ENCODE peak calls at places on chromosomes 13 and 19, in nine cellular contexts. G is PC-3, P is HCT116, F is GM23248, Q is hepatocyte, S is OCI-LY7, N is SK-N-SH, O is neural progenitor cell, K is MM.1S. Y is an unnamed sample.

GRCh38 chr13:108475181-108475580 is 154.2 kb upstream of the MYO16 start:
- DNase-seq in P (no peak), S (no peak), G (no peak), O (no peak), F (no peak), N (no peak), Q (no peak), K (no peak), Y (no peak)

GRCh38 chr19:29016926-29017760 is 195.8 kb downstream of the UQCRFS1 start:
- DNase-seq in F (peak; percentile 20), N (no peak), G (no peak), Q (no peak), P (no peak), K (no peak), S (no peak), O (no peak), Y (no peak)

GRCh38 chr13:24253520-24254150 is 55.7 kb upstream of the C1QTNF9 start:
- DNase-seq in N (no peak), G (no peak), S (no peak), K (no peak), F (no peak), O (no peak), P (no peak), Q (no peak), Y (no peak)

GRCh38 chr13:95607363-95607762 is 37.1 kb downstream of the DZIP1 start:
- DNase-seq in N (no peak), K (no peak), Q (no peak), G (peak; percentile 78), F (peak; percentile 61), O (no peak), S (no peak), P (no peak), Y (no peak)

GRCh38 chr13:23323946-23324709 is 109.4 kb downstream of the SACS start:
- DNase-seq in O (peak; percentile 20), P (no peak), F (peak; percentile 51), S (no peak), Q (no peak), G (peak; percentile 38), K (no peak), N (no peak), Y (peak; percentile 30)

GRCh38 chr13:42377640-42378382 is 105.9 kb downstream of the AKAP11 start:
- DNase-seq in G (no peak), K (peak; percentile 72), O (no peak), Q (no peak), N (no peak), S (peak; percentile 73), P (no peak), F (no peak), Y (no peak)

GRCh38 chr13:28340272-28340793 is 154.6 kb downstream of the FLT1 start:
- DNase-seq in F (peak; percentile 67), N (no peak), P (no peak), O (no peak), G (peak; percentile 12), S (no peak), Q (no peak), K (no peak), Y (no peak)

GRCh38 chr19:8673281-8673891 is 25.2 kb downstream of the ACTL9 start:
- DNase-seq in K (peak; percentile 48), O (no peak), P (no peak), G (no peak), F (no peak), Q (no peak), N (no peak), S (peak; percentile 46), Y (no peak)

GRCh38 chr19:41957838-41958366 is 1.2 kb downstream of the RABAC1 start:
- DNase-seq in O (peak; percentile 92), N (peak; percentile 90), G (peak; percentile 87), P (peak; percentile 79), Q (peak; percentile 93), S (peak; percentile 80), F (peak; percentile 90), K (peak; percentile 83), Y (peak; percentile 94)

DNA sequence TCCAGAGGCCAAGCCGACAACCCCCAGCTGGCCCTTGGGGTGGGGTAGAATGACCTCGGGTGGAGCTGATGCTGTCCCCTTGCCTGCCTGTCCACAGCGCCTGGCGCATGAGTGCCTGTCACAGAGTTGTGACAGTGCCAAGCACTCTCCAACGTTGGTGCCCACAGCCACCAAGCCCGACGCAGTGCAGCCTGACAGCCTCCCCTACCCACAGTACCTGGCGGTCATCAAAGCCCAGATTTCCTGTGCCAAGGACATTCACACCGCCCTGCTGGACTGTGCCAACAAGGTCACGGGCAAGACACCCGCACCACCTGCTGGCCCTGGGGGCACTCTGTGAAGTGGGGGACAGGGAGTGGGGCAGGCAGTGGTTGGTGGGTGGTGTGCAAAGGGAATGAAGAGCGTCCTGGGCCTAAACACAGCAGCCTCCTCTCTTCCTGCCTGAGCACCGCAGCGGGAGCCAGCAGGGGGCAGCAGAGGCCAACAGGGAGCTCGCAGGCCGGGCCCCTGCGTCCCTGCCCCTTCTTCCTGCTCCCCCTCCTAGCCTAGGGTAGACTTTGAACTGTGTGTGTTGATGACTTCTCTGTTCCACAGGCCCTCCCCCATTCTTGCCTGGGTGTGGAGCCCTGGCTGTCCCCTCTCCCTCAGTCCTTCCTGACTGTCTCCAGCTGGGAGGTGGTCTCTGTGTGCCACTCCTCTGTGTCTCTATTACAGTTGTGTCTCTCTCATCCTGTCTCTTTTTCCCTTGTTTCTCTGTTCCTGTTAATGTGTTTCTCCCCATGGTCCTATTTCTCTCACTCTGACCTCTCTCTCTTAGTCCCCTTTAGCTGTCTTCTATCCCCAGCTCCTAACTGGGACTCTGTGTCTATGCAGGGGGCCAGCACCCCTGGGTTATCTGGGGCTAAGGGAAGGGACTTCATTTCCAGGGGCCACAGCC is 6.5 kb downstream of the MED29 start:
- DNase-seq in P (peak; percentile 72), O (peak; percentile 89), S (peak; percentile 89), F (peak; percentile 91), Q (peak; percentile 95), N (peak; percentile 92), G (peak; percentile 78), K (peak; percentile 82), Y (peak; percentile 93)
- TF ChIP-seq EZH2phosphoT487 in P (no peak), O (no peak), S (no peak), F (no peak), Q (no peak), N (no peak), G (no peak), K (no peak), Y (no peak)

DNA sequence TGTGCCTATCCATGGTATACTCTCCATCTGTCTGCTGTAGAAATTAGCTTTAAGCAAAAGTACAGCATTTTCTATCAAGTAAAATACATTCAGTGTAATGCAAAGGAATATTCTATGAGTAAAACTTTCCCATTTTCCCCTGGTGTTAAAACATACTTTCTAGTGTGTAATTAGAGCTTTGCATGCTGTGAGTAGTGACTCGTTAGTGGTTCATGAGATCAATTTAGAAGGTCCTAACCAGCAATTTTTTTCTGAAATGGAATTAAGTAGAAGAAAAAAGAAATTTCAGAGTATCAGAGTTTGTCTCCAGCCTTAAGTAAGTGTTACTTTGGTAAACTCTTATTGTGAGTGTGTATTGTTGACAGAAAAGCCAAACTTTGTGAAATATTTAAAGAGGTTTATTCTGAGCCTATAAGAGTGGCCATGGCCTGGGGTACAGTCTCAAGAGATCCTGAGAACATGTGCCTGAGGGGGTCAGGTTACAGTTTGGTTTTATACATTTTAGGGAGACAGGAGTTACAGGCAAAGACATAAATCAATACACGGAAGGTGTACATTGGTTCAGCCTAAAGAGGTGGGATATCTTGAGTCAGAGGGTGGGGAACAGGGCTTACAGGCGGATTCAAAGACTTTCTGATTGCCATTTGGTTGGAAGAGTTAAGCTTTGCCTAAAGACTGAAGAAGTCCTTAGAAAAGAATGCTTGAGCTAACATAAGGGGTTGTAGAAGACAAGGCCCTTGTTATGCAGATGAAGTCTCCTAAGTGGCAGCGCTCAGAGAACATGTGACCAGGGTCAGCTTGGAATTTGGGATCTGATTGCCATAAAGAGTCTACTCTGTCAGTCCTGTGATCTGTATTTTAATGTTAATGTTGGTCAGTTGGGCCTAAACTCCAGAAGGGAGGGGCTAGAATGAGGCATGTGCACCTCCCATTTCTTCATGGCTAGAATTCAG is 25.5 kb downstream of the FAM187B start:
- DNase-seq in G (no peak), S (no peak), F (no peak), P (no peak), Q (no peak), K (no peak), O (peak; percentile 67), N (no peak), Y (peak; percentile 97)
- TF ChIP-seq EZH2phosphoT487 in G (no peak), S (no peak), F (no peak), P (no peak), Q (no peak), K (no peak), O (no peak), N (no peak), Y (no peak)

DNA sequence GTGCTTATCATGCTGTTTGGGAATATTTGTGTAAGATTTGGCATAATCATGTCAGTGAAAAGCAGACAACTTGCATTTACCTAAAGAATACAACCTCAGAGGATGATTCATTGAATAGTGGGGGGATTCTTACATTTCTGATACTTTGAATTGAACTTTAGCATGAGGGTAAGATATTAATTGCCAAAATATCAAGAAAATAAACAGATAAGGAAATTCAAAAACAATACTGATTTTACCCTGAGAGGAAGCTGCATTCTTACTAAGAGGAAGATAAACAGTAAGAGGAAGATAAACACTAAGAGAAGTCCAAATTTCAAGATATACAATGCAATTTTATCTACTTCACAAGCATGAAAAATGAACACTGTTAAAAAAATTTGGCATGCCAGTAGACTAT is 2564.3 kb upstream of the PCDH20 start:
- DNase-seq in Q (no peak), K (no peak), O (no peak), S (no peak), F (no peak), G (no peak), P (no peak), N (no peak), Y (no peak)
- TF ChIP-seq EZH2phosphoT487 in Q (no peak), K (no peak), O (no peak), S (no peak), F (no peak), G (no peak), P (no peak), N (no peak), Y (no peak)

GRCh38 chr13:110045202-110045601 is 258.8 kb upstream of the IRS2 start:
- DNase-seq in O (no peak), G (no peak), P (no peak), Q (no peak), N (no peak), K (no peak), S (no peak), F (no peak), Y (no peak)

GRCh38 chr13:110037925-110038573 is 251.7 kb upstream of the IRS2 start:
- DNase-seq in N (no peak), Q (no peak), P (no peak), O (no peak), S (no peak), G (no peak), F (no peak), K (peak; percentile 91), Y (no peak)

GRCh38 chr13:110045919-110046318 is 259.5 kb upstream of the IRS2 start:
- DNase-seq in S (no peak), F (no peak), N (no peak), P (no peak), K (no peak), O (no peak), G (no peak), Q (no peak), Y (no peak)

GRCh38 chr13:110044521-110045200 is 258.3 kb upstream of the IRS2 start:
- DNase-seq in S (no peak), K (no peak), F (peak; percentile 82), P (no peak), G (no peak), N (peak; percentile 18), O (peak; percentile 24), Q (no peak), Y (peak; percentile 44)

DNA sequence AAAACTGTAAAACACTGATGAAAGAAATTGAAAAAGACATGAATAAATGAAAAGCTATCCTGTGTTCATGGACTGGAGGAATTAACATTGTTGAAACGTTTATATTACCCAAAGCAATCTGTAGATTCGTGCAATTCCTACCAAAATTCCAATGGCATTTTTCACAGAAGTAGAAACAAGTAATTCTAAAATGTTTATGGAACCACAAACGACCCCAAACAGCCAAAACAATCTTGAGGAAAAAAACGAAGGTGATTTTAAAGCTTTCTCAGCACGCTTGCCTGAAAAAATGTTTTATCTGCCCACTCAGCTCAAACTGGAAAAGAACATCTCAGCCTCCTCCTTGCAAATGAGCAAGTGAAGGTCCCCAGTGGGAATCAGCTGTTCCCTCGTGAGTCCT is 255.9 kb upstream of the IRS2 start:
- DNase-seq in K (no peak), G (no peak), N (no peak), Q (no peak), O (no peak), S (no peak), P (no peak), F (peak; percentile 43), Y (no peak)
- TF ChIP-seq EZH2phosphoT487 in K (no peak), G (no peak), N (no peak), Q (no peak), O (no peak), S (no peak), P (no peak), F (no peak), Y (no peak)